ENCODE peak calls at places on chromosomes 6 and 20, in five cellular contexts. One of them, this sample, is unnamed.

GRCh38 chr20:64064145-64064698 is 1.2 kb downstream of the TCEA2 start:
- DNase-seq in myocyte: peak; percentile 51
- DNase-seq in RWPE1: peak; percentile 83
- DNase-seq in AG10803: peak; percentile 60
- DNase-seq in NCI-H69: no peak
- DNase-seq in this sample: peak; percentile 80

GRCh38 chr6:41965429-41966213 is 24.0 kb upstream of the CCND3 start:
- DNase-seq in myocyte: no peak
- DNase-seq in RWPE1: no peak
- DNase-seq in AG10803: no peak
- DNase-seq in NCI-H69: no peak
- DNase-seq in this sample: no peak

GRCh38 chr6:52362443-52363221 is 681 bp downstream of the PAQR8 start:
- DNase-seq in myocyte: peak; percentile 38
- DNase-seq in RWPE1: peak; percentile 38
- DNase-seq in AG10803: no peak
- DNase-seq in NCI-H69: peak; percentile 80
- DNase-seq in this sample: peak; percentile 46

GRCh38 chr6:22146581-22147468 is 150.0 kb downstream of the PRL start:
- DNase-seq in myocyte: peak; percentile 53
- DNase-seq in RWPE1: no peak
- DNase-seq in AG10803: peak; percentile 15
- DNase-seq in NCI-H69: peak; percentile 91
- DNase-seq in this sample: peak; percentile 49

GRCh38 chr6:136113736-136114173 is 136.4 kb downstream of the MTFR2 start:
- DNase-seq in myocyte: peak; percentile 48
- DNase-seq in RWPE1: peak; percentile 13
- DNase-seq in AG10803: peak; percentile 85
- DNase-seq in NCI-H69: peak; percentile 100
- DNase-seq in this sample: peak; percentile 86

GRCh38 chr6:134249412-134249758 is 68.5 kb downstream of the SGK1 start:
- DNase-seq in myocyte: no peak
- DNase-seq in RWPE1: no peak
- DNase-seq in AG10803: no peak
- DNase-seq in NCI-H69: no peak
- DNase-seq in this sample: no peak

GRCh38 chr6:24719125-24719931 is at the start of gene C6orf62:
- DNase-seq in myocyte: peak; percentile 41
- DNase-seq in RWPE1: peak; percentile 34
- DNase-seq in AG10803: peak; percentile 31
- DNase-seq in NCI-H69: peak; percentile 74
- DNase-seq in this sample: peak; percentile 67

GRCh38 chr6:4413073-4413472 is 277.7 kb upstream of the ECI2 start:
- DNase-seq in myocyte: peak; percentile 40
- DNase-seq in RWPE1: no peak
- DNase-seq in AG10803: peak; percentile 80
- DNase-seq in NCI-H69: no peak
- DNase-seq in this sample: peak; percentile 78

GRCh38 chr6:11632231-11632630 is 94.7 kb downstream of the TMEM170B start:
- DNase-seq in myocyte: peak; percentile 79
- DNase-seq in RWPE1: peak; percentile 63
- DNase-seq in AG10803: peak; percentile 45
- DNase-seq in NCI-H69: no peak
- DNase-seq in this sample: peak; percentile 59